ENCODE peak calls at places on chromosomes 13 and 19, in four cellular contexts. One of them, this sample, is unnamed.

GRCh38 chr13:99063952-99064351 is 86.1 kb upstream of the DOCK9 start:
- DNase-seq in H1: no peak
- DNase-seq in H54: no peak
- DNase-seq in mucosa of descending colon: no peak
- DNase-seq in this sample: no peak

GRCh38 chr19:51572415-51572814 is 1.3 kb downstream of the ZNF175 start:
- DNase-seq in H1: no peak
- DNase-seq in H54: no peak
- DNase-seq in mucosa of descending colon: no peak
- DNase-seq in this sample: no peak

GRCh38 chr13:98214008-98214643 is 37.1 kb upstream of the RNF113B start:
- DNase-seq in H1: no peak
- DNase-seq in H54: no peak
- DNase-seq in mucosa of descending colon: peak
- DNase-seq in this sample: peak

GRCh38 chr19:29807178-29807577 is 4.6 kb upstream of the CCNE1 start:
- DNase-seq in H1: no peak
- DNase-seq in H54: no peak
- DNase-seq in mucosa of descending colon: no peak
- DNase-seq in this sample: no peak

GRCh38 chr13:19633340-19634128 is at the start of gene MPHOSPH8:
- DNase-seq in H1: peak
- DNase-seq in H54: peak
- DNase-seq in mucosa of descending colon: peak
- DNase-seq in this sample: peak

GRCh38 chr13:45512148-45512498 is 47.4 kb downstream of the COG3 start:
- DNase-seq in H1: no peak
- DNase-seq in H54: no peak
- DNase-seq in mucosa of descending colon: no peak
- DNase-seq in this sample: no peak

GRCh38 chr19:50008532-50008931 is 16.6 kb downstream of the VRK3 start:
- DNase-seq in H1: no peak
- DNase-seq in H54: no peak
- DNase-seq in mucosa of descending colon: peak
- DNase-seq in this sample: peak

GRCh38 chr19:29672933-29673336 is 7.7 kb downstream of the PLEKHF1 start:
- DNase-seq in H1: no peak
- DNase-seq in H54: no peak
- DNase-seq in mucosa of descending colon: peak
- DNase-seq in this sample: no peak

GRCh38 chr19:21269813-21270212 is 59.4 kb downstream of the ZNF708 start:
- DNase-seq in H1: no peak
- DNase-seq in H54: no peak
- DNase-seq in mucosa of descending colon: no peak
- DNase-seq in this sample: no peak

GRCh38 chr19:38527466-38528136 is 90.2 kb downstream of the MAP4K1 start:
- DNase-seq in H1: no peak
- DNase-seq in H54: no peak
- DNase-seq in mucosa of descending colon: no peak
- DNase-seq in this sample: no peak

GRCh38 chr19:46373573-46374359 is 26.9 kb downstream of the PPP5C start:
- DNase-seq in H1: peak
- DNase-seq in H54: peak
- DNase-seq in mucosa of descending colon: peak
- DNase-seq in this sample: peak

GRCh38 chr13:93745884-93746283 is 519.3 kb downstream of the GPC6 start:
- DNase-seq in H1: no peak
- DNase-seq in H54: no peak
- DNase-seq in mucosa of descending colon: no peak
- DNase-seq in this sample: peak

GRCh38 chr19:14149509-14149994 is 13.2 kb upstream of the ASF1B start:
- DNase-seq in H1: no peak
- DNase-seq in H54: no peak
- DNase-seq in mucosa of descending colon: peak
- DNase-seq in this sample: no peak

GRCh38 chr13:111174377-111174776 is 59.3 kb downstream of the ARHGEF7 start:
- DNase-seq in H1: no peak
- DNase-seq in H54: no peak
- DNase-seq in mucosa of descending colon: no peak
- DNase-seq in this sample: no peak

GRCh38 chr13:100269837-100270236 is 180.9 kb downstream of the PCCA start:
- DNase-seq in H1: no peak
- DNase-seq in H54: peak
- DNase-seq in mucosa of descending colon: peak
- DNase-seq in this sample: peak

GRCh38 chr13:43245374-43245964 is 222.1 kb downstream of the DNAJC15 start:
- DNase-seq in H1: no peak
- DNase-seq in H54: peak
- DNase-seq in mucosa of descending colon: no peak
- DNase-seq in this sample: no peak

GRCh38 chr13:36674337-36675212 is 755 bp downstream of the SERTM1 start:
- DNase-seq in H1: no peak
- DNase-seq in H54: no peak
- DNase-seq in mucosa of descending colon: no peak
- DNase-seq in this sample: peak